ENCODE peak calls at places on chromosomes 3 and 15, in four cellular contexts. One of them, this sample, is unnamed.

GRCh38 chr15:93485438-93485837 is 396.4 kb upstream of the RGMA start:
- DNase-seq in WTC11: no peak
- DNase-seq in HepG2: no peak
- DNase-seq in K562: no peak
- DNase-seq in this sample: no peak

GRCh38 chr15:98794754-98795153 is 146.4 kb downstream of the IGF1R start:
- DNase-seq in WTC11: no peak
- DNase-seq in HepG2: peak
- DNase-seq in K562: no peak
- DNase-seq in this sample: no peak

GRCh38 chr15:57352535-57353316 is 23.6 kb upstream of the CGNL1 start:
- DNase-seq in WTC11: no peak
- DNase-seq in HepG2: peak
- DNase-seq in K562: no peak
- DNase-seq in this sample: no peak

GRCh38 chr15:25784876-25785642 is 78.1 kb downstream of the ATP10A start:
- DNase-seq in WTC11: no peak
- DNase-seq in HepG2: no peak
- DNase-seq in K562: no peak
- DNase-seq in this sample: no peak

GRCh38 chr3:11335056-11335608 is 62.9 kb downstream of the ATG7 start:
- DNase-seq in WTC11: no peak
- DNase-seq in HepG2: peak
- DNase-seq in K562: peak
- DNase-seq in this sample: peak

GRCh38 chr3:190696777-190697501 is 165.6 kb downstream of the GMNC start:
- DNase-seq in WTC11: no peak
- DNase-seq in HepG2: peak
- DNase-seq in K562: no peak
- DNase-seq in this sample: peak

GRCh38 chr15:66646308-66646707 is 55.7 kb upstream of the SMAD6 start:
- DNase-seq in WTC11: no peak
- DNase-seq in HepG2: no peak
- DNase-seq in K562: no peak
- DNase-seq in this sample: no peak

GRCh38 chr3:60240558-60240957 is 1010.7 kb downstream of the FHIT start:
- DNase-seq in WTC11: no peak
- DNase-seq in HepG2: no peak
- DNase-seq in K562: no peak
- DNase-seq in this sample: no peak

GRCh38 chr15:82306791-82307713 is 42.2 kb downstream of the GOLGA6L10 start:
- DNase-seq in WTC11: no peak
- DNase-seq in HepG2: no peak
- DNase-seq in K562: no peak
- DNase-seq in this sample: no peak

GRCh38 chr3:122246214-122246613 is 62.7 kb downstream of the CASR start:
- DNase-seq in WTC11: no peak
- DNase-seq in HepG2: no peak
- DNase-seq in K562: no peak
- DNase-seq in this sample: no peak

GRCh38 chr15:75666823-75667501 is 19.2 kb downstream of the SNX33 start:
- DNase-seq in WTC11: no peak
- DNase-seq in HepG2: peak
- DNase-seq in K562: no peak
- DNase-seq in this sample: peak

GRCh38 chr15:29670945-29671307 is 151.3 kb downstream of the TJP1 start:
- DNase-seq in WTC11: no peak
- DNase-seq in HepG2: peak
- DNase-seq in K562: no peak
- DNase-seq in this sample: peak

GRCh38 chr3:15269091-15269989 is 63.0 kb downstream of the SH3BP5 start:
- DNase-seq in WTC11: no peak
- DNase-seq in HepG2: no peak
- DNase-seq in K562: peak
- DNase-seq in this sample: peak

GRCh38 chr15:73981761-73982222 is 10.3 kb downstream of the STOML1 start:
- DNase-seq in WTC11: no peak
- DNase-seq in HepG2: no peak
- DNase-seq in K562: no peak
- DNase-seq in this sample: no peak

GRCh38 chr3:112974894-112975293 is at the start of gene CD200R1:
- DNase-seq in WTC11: no peak
- DNase-seq in HepG2: no peak
- DNase-seq in K562: no peak
- DNase-seq in this sample: no peak

GRCh38 chr15:90219421-90220141 is 14.2 kb downstream of the CIB1 start:
- DNase-seq in WTC11: peak
- DNase-seq in HepG2: no peak
- DNase-seq in K562: peak
- DNase-seq in this sample: peak

GRCh38 chr15:89845305-89845893 is 30.7 kb upstream of the ANPEP start:
- DNase-seq in WTC11: no peak
- DNase-seq in HepG2: peak
- DNase-seq in K562: no peak
- DNase-seq in this sample: peak

GRCh38 chr15:93205413-93205812 is 116.4 kb upstream of the RGMA start:
- DNase-seq in WTC11: no peak
- DNase-seq in HepG2: no peak
- DNase-seq in K562: no peak
- DNase-seq in this sample: no peak

DNA sequence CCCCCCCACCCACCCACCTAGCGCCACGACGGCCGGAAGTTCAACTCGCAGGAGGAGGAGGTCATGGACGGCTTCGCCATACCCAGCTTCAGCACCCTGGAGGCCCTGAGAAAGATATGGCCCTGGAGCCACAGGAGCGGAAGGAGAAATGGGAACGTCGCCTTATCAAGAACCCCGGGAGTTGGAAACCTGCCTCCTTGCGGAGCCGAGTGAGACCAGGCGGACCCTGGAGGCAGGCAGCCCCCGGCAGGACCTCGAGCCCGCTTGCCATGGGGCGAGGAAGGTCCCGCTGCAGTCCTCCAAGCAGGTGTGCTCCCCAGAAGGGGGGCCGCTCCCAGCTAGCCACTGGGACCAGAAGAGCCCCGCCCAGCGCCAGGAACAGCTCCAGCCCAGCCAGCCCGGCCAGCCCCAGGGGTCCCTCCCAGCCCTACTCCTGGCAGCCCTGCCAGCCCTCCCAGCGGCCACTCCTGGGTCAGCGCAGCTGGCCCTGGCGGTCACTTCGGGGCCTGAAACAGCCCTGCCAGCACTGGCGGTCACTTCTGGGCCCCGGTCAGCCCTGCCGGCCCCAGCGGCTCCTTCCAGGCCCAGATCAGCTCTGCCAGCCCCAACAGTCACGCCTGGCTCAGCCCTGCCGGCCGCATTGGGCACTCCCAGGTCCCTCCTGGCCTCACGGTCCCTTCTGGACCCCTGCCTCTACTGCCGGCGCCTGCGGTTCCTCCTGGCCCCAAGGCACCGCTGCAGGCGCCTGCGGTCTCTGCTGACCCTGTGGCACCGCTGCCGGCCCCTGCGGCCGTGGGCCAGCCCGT is 10.3 kb upstream of the ROPN1B start:
- DNase-seq in WTC11: peak
- DNase-seq in HepG2: no peak
- DNase-seq in K562: peak
- DNase-seq in this sample: no peak
- TF ChIP-seq MAX in WTC11: no peak
- TF ChIP-seq MAX in HepG2: no peak
- TF ChIP-seq MAX in K562: no peak
- TF ChIP-seq MAX in this sample: no peak

GRCh38 chr3:61890167-61890566 is 328.8 kb downstream of the PTPRG start:
- DNase-seq in WTC11: no peak
- DNase-seq in HepG2: no peak
- DNase-seq in K562: no peak
- DNase-seq in this sample: no peak
- TF ChIP-seq HMGXB4 in WTC11: no peak
- TF ChIP-seq HMGXB4 in HepG2: no peak
- TF ChIP-seq HMGXB4 in K562: no peak
- TF ChIP-seq HMGXB4 in this sample: no peak

DNA sequence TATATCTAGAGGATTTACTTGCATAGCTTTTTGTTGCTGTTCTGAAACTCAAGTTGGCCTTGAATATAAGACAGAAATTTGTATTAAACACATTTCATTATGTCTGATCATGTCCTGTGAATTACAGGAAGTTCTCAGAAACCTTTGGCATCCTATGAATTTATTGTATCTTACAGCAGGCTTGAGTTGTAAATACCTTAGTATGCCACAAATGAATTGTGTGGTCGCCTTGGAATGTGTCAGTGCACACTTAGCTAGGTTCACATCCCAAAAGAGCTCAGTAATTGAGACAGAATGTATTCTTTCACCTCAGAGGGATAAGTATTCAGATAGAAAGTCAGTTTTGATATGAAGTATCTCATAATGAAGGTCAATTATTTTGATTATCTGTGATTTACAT is 83.4 kb downstream of the NEK11 start:
- DNase-seq in WTC11: no peak
- DNase-seq in HepG2: no peak
- DNase-seq in K562: no peak
- DNase-seq in this sample: no peak
- TF ChIP-seq MAX in WTC11: no peak
- TF ChIP-seq MAX in HepG2: no peak
- TF ChIP-seq MAX in K562: no peak
- TF ChIP-seq MAX in this sample: no peak

DNA sequence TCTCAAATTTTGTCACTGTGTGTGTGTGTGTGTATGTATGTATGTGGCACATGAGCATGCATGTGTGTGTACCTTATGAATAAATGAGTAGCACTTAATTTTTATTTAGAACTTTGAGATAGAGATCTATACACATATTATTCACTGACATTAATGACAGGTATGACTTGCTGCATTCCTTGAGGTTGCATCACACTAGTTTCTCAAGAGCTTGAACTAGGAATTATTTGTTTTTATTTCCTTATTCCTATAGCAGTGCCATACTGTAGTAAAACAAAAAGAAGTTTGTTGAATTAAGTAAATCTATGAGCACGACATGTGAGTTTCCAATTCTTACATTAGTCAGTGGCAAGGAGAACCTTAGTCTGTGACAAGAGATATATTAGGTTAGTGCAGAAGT is 943.9 kb downstream of the ROBO1 start:
- DNase-seq in WTC11: no peak
- DNase-seq in HepG2: peak
- DNase-seq in K562: no peak
- DNase-seq in this sample: peak
- TF ChIP-seq HMGXB4 in WTC11: no peak
- TF ChIP-seq HMGXB4 in HepG2: no peak
- TF ChIP-seq HMGXB4 in K562: no peak
- TF ChIP-seq HMGXB4 in this sample: no peak

GRCh38 chr15:60729850-60730458 is 251.0 kb upstream of the ICE2 start:
- DNase-seq in WTC11: no peak
- DNase-seq in HepG2: no peak
- DNase-seq in K562: no peak
- DNase-seq in this sample: no peak
- TF ChIP-seq MAX in WTC11: no peak
- TF ChIP-seq MAX in HepG2: no peak
- TF ChIP-seq MAX in K562: no peak
- TF ChIP-seq MAX in this sample: no peak

DNA sequence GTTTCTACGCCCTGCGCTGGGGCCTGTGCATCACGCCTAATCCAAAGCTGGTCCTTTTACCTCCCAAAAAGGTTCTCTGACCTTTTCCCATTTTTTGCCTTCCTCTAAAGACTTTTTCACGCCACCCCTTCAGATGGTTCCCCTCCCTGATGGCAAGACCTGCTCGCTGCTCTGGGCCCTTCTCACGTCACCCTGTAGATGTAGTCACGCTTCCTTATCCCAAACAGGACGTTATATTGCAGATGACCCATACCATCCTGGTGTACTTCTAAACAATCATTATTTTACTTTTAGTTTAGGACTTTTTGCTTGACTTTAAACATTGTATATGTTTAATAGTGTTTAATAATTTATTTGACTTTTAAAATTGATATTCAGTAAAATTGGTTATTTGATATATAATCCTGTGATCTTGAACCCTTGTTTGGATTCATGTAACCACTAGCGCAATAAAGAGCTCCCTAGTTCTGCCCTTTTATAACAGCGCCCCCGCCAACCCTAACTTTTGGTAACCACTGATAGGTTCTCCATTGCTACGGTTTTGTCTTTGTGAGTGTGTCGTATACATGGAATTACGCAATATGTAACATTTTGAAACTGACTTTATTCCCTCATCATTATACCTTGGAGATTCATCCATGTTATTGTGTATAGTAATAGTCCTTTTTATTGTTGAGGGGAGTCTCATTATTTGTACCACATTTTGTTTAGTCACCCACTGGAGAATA is 159.0 kb upstream of the CHRNA7 start:
- DNase-seq in WTC11: no peak
- DNase-seq in HepG2: no peak
- DNase-seq in K562: peak
- DNase-seq in this sample: no peak
- TF ChIP-seq HMGXB4 in WTC11: no peak
- TF ChIP-seq HMGXB4 in HepG2: no peak
- TF ChIP-seq HMGXB4 in K562: no peak
- TF ChIP-seq HMGXB4 in this sample: no peak

DNA sequence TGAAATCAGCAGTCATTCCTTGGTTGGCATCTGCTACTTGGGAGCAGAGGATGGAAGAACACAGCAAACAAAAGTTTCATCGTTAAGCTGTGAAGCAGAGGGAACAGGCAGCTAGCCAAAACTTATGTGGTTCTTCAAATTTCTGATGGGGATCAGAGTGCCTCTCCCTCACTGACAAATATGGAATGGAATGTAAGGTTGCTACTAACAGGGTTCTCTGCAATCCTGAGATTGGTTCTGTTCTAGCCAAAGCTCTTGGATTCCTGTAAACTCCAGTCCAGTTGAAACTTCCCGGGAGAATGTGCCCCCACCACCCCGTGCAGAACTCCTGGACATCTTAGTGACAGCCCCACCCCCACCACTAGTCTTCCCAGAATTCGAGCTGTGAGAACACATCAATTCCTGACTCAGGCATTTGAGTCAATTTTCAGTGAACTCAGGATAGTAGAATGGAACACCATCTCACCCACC is 55.9 kb upstream of the PHLDB2 start:
- DNase-seq in WTC11: no peak
- DNase-seq in HepG2: no peak
- DNase-seq in K562: no peak
- DNase-seq in this sample: peak
- TF ChIP-seq MAX in WTC11: no peak
- TF ChIP-seq MAX in HepG2: no peak
- TF ChIP-seq MAX in K562: no peak
- TF ChIP-seq MAX in this sample: no peak

This sample was measured in A549.